ENCODE peak calls at places on chromosomes 3 and 15, in seven cellular contexts. F, Y, I, X, C, L and M are unnamed samples.

GRCh38 chr3:51955893-51956770 is 951 bp downstream of the GPR62 start:
- DNase-seq in Y (peak; percentile 65), L (peak; percentile 47), X (no peak), F (peak; percentile 84), I (peak; percentile 80), C (no peak), M (peak; percentile 92)

GRCh38 chr15:91891788-91892187 is 38.3 kb downstream of the SLCO3A1 start:
- DNase-seq in L (no peak), I (no peak), C (no peak), F (no peak), X (no peak), Y (no peak), M (no peak)

GRCh38 chr15:68389936-68390790 is 41.8 kb downstream of the ITGA11 start:
- DNase-seq in L (peak; percentile 4), C (peak; percentile 44), X (no peak), Y (no peak), F (no peak), I (peak; percentile 64), M (no peak)

GRCh38 chr3:99503350-99503749 is 135.0 kb upstream of the COL8A1 start:
- DNase-seq in Y (no peak), L (no peak), C (no peak), X (no peak), I (no peak), F (no peak), M (no peak)

GRCh38 chr3:146715176-146715575 is 110.0 kb upstream of the PLSCR5 start:
- DNase-seq in F (no peak), L (no peak), C (no peak), I (no peak), Y (no peak), X (no peak), M (no peak)

GRCh38 chr15:38242055-38242454 is 10.6 kb upstream of the SPRED1 start:
- DNase-seq in X (no peak), F (no peak), Y (no peak), L (no peak), I (no peak), C (no peak), M (no peak)

GRCh38 chr15:88657326-88658069 is 18.7 kb downstream of the ISG20 start:
- DNase-seq in C (peak; percentile 64), L (no peak), X (peak; percentile 63), F (peak; percentile 79), I (no peak), Y (peak; percentile 63), M (no peak)

GRCh38 chr3:180319461-180319860 is 282.5 kb upstream of the TTC14 start:
- DNase-seq in L (no peak), C (no peak), I (no peak), X (no peak), Y (no peak), F (no peak), M (no peak)

GRCh38 chr3:58237238-58237939 is at the start of gene ABHD6:
- DNase-seq in X (peak; percentile 90), F (peak; percentile 90), C (peak; percentile 88), Y (peak; percentile 90), I (peak; percentile 82), L (peak; percentile 86), M (no peak)
- TF ChIP-seq CTCF in X (no peak), F (peak; percentile 52), C (no peak), Y (no peak), I (no peak), L (no peak), M (peak; percentile 68)

GRCh38 chr15:66046326-66046725 is 177.0 kb downstream of the RAB11A start:
- DNase-seq in I (no peak), F (no peak), L (no peak), X (no peak), Y (no peak), C (no peak), M (no peak)

GRCh38 chr15:66044837-66045236 is 175.5 kb downstream of the RAB11A start:
- DNase-seq in Y (no peak), F (no peak), L (no peak), C (no peak), I (no peak), X (no peak), M (no peak)

GRCh38 chr15:66047321-66048024 is 178.2 kb downstream of the RAB11A start:
- DNase-seq in C (no peak), I (no peak), X (no peak), F (no peak), L (no peak), Y (no peak), M (no peak)

GRCh38 chr15:66045542-66045941 is 176.3 kb downstream of the RAB11A start:
- DNase-seq in C (no peak), I (no peak), F (no peak), Y (no peak), L (no peak), X (no peak), M (no peak)

DNA sequence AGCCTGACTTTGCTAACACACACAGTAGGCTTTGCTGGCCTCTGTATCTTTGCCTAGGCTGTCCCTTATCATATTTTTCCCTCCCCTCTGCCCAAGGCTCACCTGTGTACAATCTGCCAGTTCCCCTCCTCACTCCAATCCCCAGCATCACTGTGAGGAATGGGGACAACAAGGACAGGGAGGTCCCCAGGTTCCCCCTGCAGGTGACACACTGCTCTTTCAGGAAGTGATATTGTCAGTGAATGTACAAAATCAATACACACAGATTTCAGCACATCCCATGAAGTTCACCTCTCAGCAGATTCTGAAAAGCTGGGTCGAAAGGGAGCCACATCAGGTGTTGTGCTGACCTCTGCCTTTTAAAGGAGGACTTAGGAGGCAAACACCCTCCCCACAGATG is 177.5 kb downstream of the RAB11A start:
- DNase-seq in Y (no peak), I (no peak), C (no peak), L (no peak), X (peak; percentile 20), F (no peak), M (no peak)
- TF ChIP-seq CTCF in Y (peak; percentile 13), I (no peak), C (no peak), L (no peak), X (peak; percentile 27), F (peak; percentile 39), M (peak; percentile 27)

GRCh38 chr3:13570391-13571194 is 21.7 kb downstream of the FBLN2 start:
- DNase-seq in F (no peak), L (no peak), I (no peak), Y (no peak), X (no peak), C (no peak), M (peak; percentile 93)
- TF ChIP-seq CTCF in F (no peak), L (no peak), I (no peak), Y (no peak), X (no peak), C (no peak), M (no peak)

GRCh38 chr3:60402951-60403350 is 848.3 kb downstream of the FHIT start:
- DNase-seq in F (no peak), I (no peak), Y (no peak), C (no peak), X (no peak), L (no peak), M (no peak)
- TF ChIP-seq CTCF in F (no peak), I (no peak), Y (no peak), C (no peak), X (no peak), L (no peak), M (no peak)

GRCh38 chr3:43287514-43287913 is 1.2 kb downstream of the SNRK start:
- DNase-seq in C (no peak), L (no peak), F (no peak), X (no peak), I (no peak), Y (no peak), M (no peak)

GRCh38 chr3:43288366-43288765 is 2.0 kb downstream of the SNRK start:
- DNase-seq in L (no peak), C (no peak), I (no peak), X (no peak), F (no peak), Y (no peak), M (no peak)

GRCh38 chr3:43286886-43287301 is 554 bp downstream of the SNRK start:
- DNase-seq in Y (no peak), F (peak; percentile 72), X (peak; percentile 51), C (no peak), L (no peak), I (no peak), M (no peak)

GRCh38 chr3:43285644-43286043 is 696 bp upstream of the SNRK start:
- DNase-seq in X (no peak), C (no peak), F (peak; percentile 31), Y (peak; percentile 6), I (peak; percentile 57), L (no peak), M (no peak)

DNA sequence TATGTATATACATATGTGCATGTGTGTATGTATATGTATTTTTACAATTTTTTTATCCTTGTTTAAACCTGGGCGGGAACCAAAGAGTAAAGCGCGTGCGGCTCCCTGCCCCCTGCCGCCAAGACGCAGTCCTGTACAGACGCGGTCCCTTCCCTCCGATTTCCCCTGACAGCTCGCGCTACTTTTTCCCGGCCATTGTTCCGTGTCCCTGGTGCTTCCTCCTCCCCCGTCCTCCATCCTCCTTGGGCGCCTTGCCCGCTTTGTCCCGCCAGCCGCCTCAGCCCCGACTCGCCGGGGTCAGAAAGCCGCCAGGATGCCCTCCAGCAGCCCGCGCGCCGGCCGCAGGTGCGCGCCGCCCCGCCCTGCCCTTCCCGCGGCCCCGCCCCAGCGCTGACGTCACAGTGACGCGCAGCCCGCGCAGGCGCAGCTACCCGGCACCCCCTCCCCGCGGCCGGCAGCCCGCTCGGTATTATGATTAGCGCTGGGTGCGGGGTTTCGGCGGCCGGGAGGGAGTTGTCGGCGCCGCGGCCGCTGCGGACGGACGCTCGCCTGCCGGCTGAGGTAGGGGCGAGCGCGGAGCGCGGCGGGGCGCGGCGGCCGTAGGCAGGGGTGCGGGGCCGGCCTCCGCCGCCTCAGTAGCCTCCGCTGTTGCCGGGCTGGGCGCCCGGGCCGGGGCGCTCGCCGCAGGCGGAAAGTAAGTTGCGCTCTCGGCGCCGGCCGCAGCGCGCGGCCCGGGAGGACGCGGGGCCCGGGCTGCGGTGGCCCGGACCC is at the start of gene SNRK:
- DNase-seq in C (peak; percentile 93), Y (peak; percentile 97), L (peak; percentile 98), X (peak; percentile 95), I (peak; percentile 94), F (peak; percentile 94), M (no peak)
- TF ChIP-seq CTCF in C (no peak), Y (peak; percentile 14), L (no peak), X (no peak), I (no peak), F (peak; percentile 43), M (peak; percentile 68)